ENCODE peak calls at places on chromosomes 16 and 17, in six cellular contexts. G is tibial artery, V is choroid plexus epithelial cell, E is Calu3, F is uterus, A is MM.1S. X is an unnamed sample.

GRCh38 chr16:80788016-80788415 is 16.4 kb downstream of the CDYL2 start:
- DNase-seq in A (no peak), G (no peak), F (no peak), V (peak; percentile 48), E (no peak), X (no peak)

GRCh38 chr17:918102-918740 is 61.4 kb downstream of the NXN start:
- DNase-seq in E (no peak), G (no peak), F (no peak), A (no peak), V (no peak), X (no peak)

GRCh38 chr16:81399909-81400308 is 44.7 kb upstream of the CMIP start:
- DNase-seq in E (no peak), G (peak; percentile 1), A (no peak), F (no peak), V (no peak), X (no peak)

GRCh38 chr17:5050281-5050680 is 15.1 kb upstream of the SLC52A1 start:
- DNase-seq in E (no peak), A (no peak), F (peak; percentile 32), G (no peak), V (peak; percentile 55), X (no peak)

GRCh38 chr16:3971706-3972105 is 91.2 kb upstream of the CREBBP start:
- DNase-seq in G (no peak), A (no peak), V (no peak), F (no peak), E (no peak), X (no peak)

GRCh38 chr16:31430380-31431052 is 2.4 kb upstream of the COX6A2 start:
- DNase-seq in E (no peak), V (no peak), F (no peak), A (peak; percentile 74), G (peak; percentile 32), X (no peak)

GRCh38 chr17:40341808-40342574 is 22.5 kb downstream of the GJD3 start:
- DNase-seq in E (peak; percentile 100), F (peak; percentile 83), V (peak; percentile 64), A (no peak), G (peak; percentile 89), X (peak; percentile 97)

GRCh38 chr17:76198702-76199101 is 41.6 kb downstream of the RNF157 start:
- DNase-seq in F (no peak), E (no peak), V (no peak), G (no peak), A (no peak), X (no peak)

GRCh38 chr17:39235555-39236221 is 9.9 kb upstream of the STAC2 start:
- DNase-seq in V (peak; percentile 83), G (peak; percentile 39), E (peak; percentile 88), F (no peak), A (peak; percentile 74), X (no peak)

GRCh38 chr16:89395150-89396142 is 94.9 kb downstream of the ANKRD11 start:
- DNase-seq in G (peak; percentile 96), F (peak; percentile 94), A (no peak), E (peak; percentile 77), V (peak; percentile 98), X (peak; percentile 96)

GRCh38 chr17:62950067-62950466 is 16.0 kb upstream of the TANC2 start:
- DNase-seq in G (no peak), E (peak; percentile 36), A (no peak), V (peak; percentile 69), F (peak; percentile 20), X (no peak)

GRCh38 chr16:49457196-49457595 is 83.6 kb downstream of the C16orf78 start:
- DNase-seq in E (no peak), V (no peak), F (no peak), G (peak; percentile 21), A (no peak), X (no peak)

GRCh38 chr16:65123846-65124513 is 2.1 kb upstream of the CDH11 start:
- DNase-seq in A (no peak), V (peak; percentile 55), F (no peak), G (peak; percentile 66), E (no peak), X (no peak)

GRCh38 chr17:44909681-44910144 is 5.6 kb downstream of the GFAP start:
- DNase-seq in E (no peak), F (no peak), V (peak; percentile 56), A (no peak), G (no peak), X (no peak)

GRCh38 chr16:2191446-2191706 is 5.0 kb downstream of the CASKIN1 start:
- DNase-seq in V (no peak), F (no peak), E (no peak), A (no peak), G (no peak), X (no peak)

GRCh38 chr17:60138769-60139437 is 10.9 kb upstream of the CA4 start:
- DNase-seq in V (no peak), E (no peak), F (no peak), A (no peak), G (no peak), X (no peak)

GRCh38 chr17:10698116-10698818 is 873 bp downstream of the ADPRM start:
- DNase-seq in G (no peak), E (no peak), V (peak; percentile 59), F (no peak), A (no peak), X (no peak)

GRCh38 chr16:57810197-57811024 is 8.1 kb upstream of the KIFC3 start:
- DNase-seq in F (peak; percentile 51), V (peak; percentile 94), G (no peak), A (peak; percentile 96), E (peak; percentile 94), X (peak; percentile 90)

GRCh38 chr16:57594531-57595031 is 33.8 kb upstream of the ADGRG1 start:
- DNase-seq in G (peak; percentile 23), F (no peak), E (no peak), V (no peak), A (no peak), X (peak; percentile 37)

GRCh38 chr16:11738742-11739544 is 3.7 kb downstream of the TXNDC11 start:
- DNase-seq in E (no peak), A (peak; percentile 71), G (no peak), F (no peak), V (no peak), X (no peak)

GRCh38 chr17:49190932-49191331 is 19.4 kb downstream of the GNGT2 start:
- DNase-seq in F (no peak), A (no peak), E (no peak), V (no peak), G (no peak), X (no peak)

GRCh38 chr17:59786536-59787319 is 79.3 kb downstream of the VMP1 start:
- DNase-seq in F (peak; percentile 33), G (no peak), V (peak; percentile 100), A (peak; percentile 96), E (peak; percentile 73), X (peak; percentile 84)

DNA sequence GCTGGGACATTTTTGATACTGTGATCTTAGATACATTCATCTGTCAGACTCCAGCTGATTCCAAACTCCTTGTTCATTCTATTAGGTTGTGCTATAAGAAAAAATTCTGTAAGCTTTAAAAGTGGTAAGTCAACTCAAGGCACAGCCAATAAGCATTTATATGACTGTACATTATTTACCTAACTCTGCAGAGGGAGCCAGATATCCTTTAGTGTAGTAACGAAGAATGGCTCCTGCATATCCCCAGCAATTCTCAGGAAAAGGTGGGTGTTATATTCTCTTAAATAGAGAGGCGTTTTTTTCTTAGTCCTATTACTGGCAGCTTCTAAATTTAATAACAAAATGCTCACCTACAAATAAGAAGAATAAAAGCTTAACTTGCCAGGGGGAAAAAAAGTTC is 374.3 kb upstream of the GOT2 start:
- DNase-seq in A (no peak), V (no peak), G (no peak), F (no peak), E (no peak), X (no peak)
- TF ChIP-seq CTCF in A (no peak), V (no peak), G (no peak), F (no peak), E (no peak), X (no peak)

GRCh38 chr16:86048882-86049585 is 150.1 kb downstream of the IRF8 start:
- DNase-seq in V (no peak), A (no peak), E (no peak), F (no peak), G (no peak), X (no peak)
- TF ChIP-seq CTCF in V (no peak), A (no peak), E (no peak), F (no peak), G (no peak), X (no peak)

DNA sequence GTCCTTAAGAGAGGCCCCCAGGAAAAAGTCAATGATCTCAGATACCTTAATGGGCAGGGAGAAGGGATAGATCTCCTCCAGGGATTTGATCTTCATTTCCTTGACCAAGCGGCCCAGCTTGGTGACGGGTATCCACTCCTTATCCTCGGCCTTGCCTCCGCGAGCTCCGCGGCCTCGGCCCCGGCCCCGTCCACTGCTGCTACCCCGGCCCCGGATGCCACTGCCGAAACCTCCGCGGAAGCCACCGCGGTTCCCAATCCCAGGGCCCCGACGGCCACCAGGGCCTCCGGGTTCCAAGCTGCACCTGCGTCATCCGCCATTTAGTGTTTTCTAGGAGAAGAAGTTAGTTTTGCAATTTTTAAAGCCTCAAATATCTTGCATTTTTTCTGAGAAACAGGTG is 65.2 kb upstream of the KIF2B start:
- DNase-seq in E (no peak), G (no peak), A (no peak), V (no peak), F (no peak), X (no peak)
- TF ChIP-seq CTCF in E (no peak), G (no peak), A (no peak), V (no peak), F (no peak), X (no peak)

GRCh38 chr17:29593546-29594440 is 861 bp downstream of the ANKRD13B start:
- DNase-seq in G (no peak), E (peak; percentile 51), F (peak; percentile 26), A (peak; percentile 40), V (peak; percentile 42), X (no peak)
- TF ChIP-seq CTCF in G (no peak), E (peak; percentile 17), F (no peak), A (peak; percentile 44), V (peak; percentile 45), X (no peak)

X was measured in lower leg skin.